ENCODE peak calls at places on chromosomes 16 and 17, in nine cellular contexts. E is tibial artery; U is heart left ventricle; T is fibroblast of pulmonary artery; F is sigmoid colon; C is CD8-positive, alpha-beta memory T cell; N is cardiac muscle cell; X is AG04450; Z is CD8-positive, alpha-beta T cell. D is an unnamed sample.

GRCh38 chr16:50591800-50592771 is 43.9 kb downstream of the NKD1 start:
- DNase-seq in T (no peak), N (peak; percentile 66), X (no peak), F (peak; percentile 92), U (peak; percentile 90), E (peak; percentile 97), C (no peak), Z (no peak), D (no peak)

GRCh38 chr16:57639172-57639571 is 10.7 kb downstream of the ADGRG1 start:
- DNase-seq in X (no peak), T (no peak), U (peak; percentile 68), N (peak; percentile 87), Z (peak; percentile 60), E (no peak), C (peak; percentile 23), F (no peak), D (no peak)

GRCh38 chr16:58515871-58516767 is 802 bp downstream of the SETD6 start:
- DNase-seq in Z (peak; percentile 56), E (peak; percentile 61), N (peak; percentile 37), X (no peak), U (no peak), C (peak; percentile 46), F (peak; percentile 63), T (no peak), D (no peak)

GRCh38 chr16:88314991-88315542 is 67.7 kb upstream of the ZNF469 start:
- DNase-seq in T (no peak), E (no peak), X (no peak), Z (no peak), N (no peak), U (no peak), C (no peak), F (no peak), D (no peak)

GRCh38 chr16:23385441-23385840 is 67.5 kb downstream of the COG7 start:
- DNase-seq in C (no peak), F (no peak), Z (no peak), N (no peak), T (no peak), U (no peak), X (no peak), E (no peak), D (no peak)

GRCh38 chr17:73827627-73828241 is 183.5 kb upstream of the SDK2 start:
- DNase-seq in F (peak; percentile 46), T (peak; percentile 1), Z (no peak), X (no peak), U (no peak), E (peak; percentile 38), C (no peak), N (no peak), D (peak; percentile 34)

GRCh38 chr16:74291577-74292208 is 4.9 kb upstream of the PSMD7 start:
- DNase-seq in X (no peak), U (no peak), Z (no peak), F (no peak), C (no peak), N (no peak), T (peak; percentile 22), E (no peak), D (no peak)

GRCh38 chr17:64384253-64385186 is 6.1 kb downstream of the PECAM1 start:
- DNase-seq in T (no peak), E (peak; percentile 29), U (no peak), F (no peak), C (peak; percentile 41), Z (peak; percentile 45), N (no peak), X (no peak), D (no peak)

GRCh38 chr16:51051671-51052070 is 99.4 kb downstream of the SALL1 start:
- DNase-seq in T (no peak), Z (no peak), X (no peak), N (no peak), E (no peak), C (no peak), F (no peak), U (no peak), D (no peak)

GRCh38 chr17:8079291-8080207 is 8.0 kb downstream of the ALOX12B start:
- DNase-seq in N (peak; percentile 81), U (peak; percentile 67), C (peak; percentile 72), T (peak; percentile 46), Z (peak; percentile 84), E (peak; percentile 80), F (peak; percentile 83), X (no peak), D (peak; percentile 68)

GRCh38 chr17:27985306-27985705 is 57.2 kb upstream of the NLK start:
- DNase-seq in Z (no peak), U (peak; percentile 30), C (no peak), T (no peak), E (no peak), X (no peak), F (no peak), N (no peak), D (no peak)

GRCh38 chr17:57425903-57426574 is 169.7 kb downstream of the MSI2 start:
- DNase-seq in U (no peak), X (no peak), T (no peak), E (no peak), C (no peak), F (no peak), Z (no peak), N (no peak), D (no peak)

GRCh38 chr16:89537549-89537925 is 22.9 kb upstream of the RPL13 start:
- DNase-seq in E (no peak), Z (no peak), F (no peak), X (no peak), U (no peak), T (no peak), C (no peak), N (no peak), D (no peak)

GRCh38 chr17:40287159-40287493 is 553 bp upstream of the CDC6 start:
- DNase-seq in Z (no peak), E (no peak), X (no peak), C (no peak), U (no peak), N (no peak), T (no peak), F (no peak), D (no peak)
- H3K4me3 ChIP-seq in Z (no peak overlapping the region), E (no peak overlapping the region), X (peak overlapping the region; percentile 7), C (peak overlapping the region; percentile 34), U (peak overlapping the region; percentile 25), N (no peak overlapping the region), T (no peak overlapping the region), F (no peak overlapping the region), D (no peak overlapping the region)

GRCh38 chr17:332558-333322 is 19.9 kb downstream of the RPH3AL start:
- DNase-seq in T (peak; percentile 20), Z (no peak), N (no peak), C (no peak), F (peak; percentile 79), E (peak; percentile 67), U (peak; percentile 65), X (no peak), D (no peak)

GRCh38 chr17:334974-335481 is 17.6 kb downstream of the RPH3AL start:
- DNase-seq in N (no peak), E (peak; percentile 58), T (no peak), F (peak; percentile 62), U (no peak), Z (no peak), X (no peak), C (no peak), D (no peak)

GRCh38 chr17:332023-332422 is 20.6 kb downstream of the RPH3AL start:
- DNase-seq in C (no peak), N (no peak), X (no peak), U (peak; percentile 58), E (peak; percentile 48), F (peak; percentile 63), Z (no peak), T (no peak), D (no peak)

GRCh38 chr17:335691-336090 is 16.9 kb downstream of the RPH3AL start:
- DNase-seq in F (peak; percentile 60), T (no peak), U (no peak), X (no peak), E (peak; percentile 51), C (no peak), N (peak; percentile 40), Z (no peak), D (no peak)

GRCh38 chr17:333626-334396 is 18.8 kb downstream of the RPH3AL start:
- DNase-seq in T (no peak), X (peak; percentile 7), E (peak; percentile 83), Z (no peak), C (no peak), N (peak; percentile 86), U (peak; percentile 91), F (peak; percentile 95), D (peak; percentile 54)
- H3K4me3 ChIP-seq in T (no peak overlapping the region), X (no peak overlapping the region), E (peak overlapping the region; percentile 28), Z (no peak overlapping the region), C (no peak overlapping the region), N (no peak overlapping the region), U (peak overlapping the region; percentile 58), F (no peak overlapping the region), D (no peak overlapping the region)

DNA sequence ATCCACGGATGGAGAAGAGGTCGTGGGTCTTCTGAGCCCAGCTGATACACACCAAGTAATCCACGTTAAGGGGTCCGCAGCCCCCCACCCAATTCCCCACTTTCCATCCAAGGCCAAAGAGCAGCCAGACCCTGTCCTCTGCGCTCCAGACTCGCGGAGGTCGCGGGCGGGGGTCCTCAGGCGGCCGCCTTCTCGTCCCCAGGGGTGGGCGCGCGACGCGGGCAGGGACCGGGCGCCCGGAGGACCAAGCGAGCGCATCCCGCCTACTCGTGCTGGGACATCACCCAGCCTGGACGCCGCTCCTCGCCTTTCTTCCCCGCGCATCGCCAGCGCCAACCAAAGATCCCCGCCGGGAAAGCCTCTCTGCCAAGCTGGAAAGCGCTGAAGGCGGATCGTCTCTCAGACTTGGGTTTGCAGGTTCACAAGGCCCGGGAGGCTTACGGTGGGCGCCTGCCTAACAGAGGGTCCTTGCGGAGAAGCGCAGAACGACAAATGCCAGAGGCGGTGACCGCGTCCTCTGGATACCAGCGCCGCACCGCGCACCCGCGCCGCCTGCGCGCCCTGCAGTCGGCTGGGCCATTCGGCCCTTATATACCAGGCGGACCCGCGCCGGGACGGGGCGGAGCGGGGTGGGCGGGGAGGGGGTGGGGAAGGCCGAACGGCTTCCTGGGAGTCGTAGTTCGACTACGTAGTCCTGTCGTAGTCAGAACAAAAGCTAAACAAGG is 471.6 kb downstream of the SOX9 start:
- DNase-seq in T (peak; percentile 85), F (no peak), X (peak; percentile 67), C (no peak), E (no peak), U (peak; percentile 68), Z (peak; percentile 28), N (peak; percentile 87), D (peak; percentile 61)
- H3K4me3 ChIP-seq in T (peak overlapping the region; percentile 66), F (peak overlapping the region; percentile 28), X (peak overlapping the region; percentile 96), C (no peak overlapping the region), E (peak overlapping the region; percentile 47), U (peak overlapping the region; percentile 70), Z (no peak overlapping the region), N (peak overlapping the region; percentile 54), D (peak overlapping the region; percentile 44)

GRCh38 chr17:47841488-47842308 is 625 bp upstream of the SCRN2 start:
- DNase-seq in E (no peak), N (no peak), Z (no peak), X (no peak), F (no peak), C (no peak), U (no peak), T (no peak), D (no peak)
- H3K4me3 ChIP-seq in E (peak overlapping the region; percentile 59), N (no peak overlapping the region), Z (peak overlapping the region; percentile 97), X (peak overlapping the region; percentile 82), F (peak overlapping the region; percentile 71), C (peak overlapping the region; percentile 73), U (peak overlapping the region; percentile 96), T (peak overlapping the region; percentile 92), D (no peak overlapping the region)

GRCh38 chr16:72073831-72074230 is 10.8 kb downstream of the HPR start:
- DNase-seq in U (peak; percentile 77), Z (no peak), E (peak; percentile 73), T (peak; percentile 25), N (no peak), F (no peak), X (no peak), C (no peak), D (no peak)
- H3K4me3 ChIP-seq in U (peak overlapping the region; percentile 43), Z (no peak overlapping the region), E (peak overlapping the region; percentile 2), T (no peak overlapping the region), N (no peak overlapping the region), F (no peak overlapping the region), X (no peak overlapping the region), C (no peak overlapping the region), D (no peak overlapping the region)

D was measured in lung.